ENCODE peak calls at places on chromosomes 7 and 10, in four cellular contexts. T is adrenal gland, J is PC-3, U is left ventricle myocardium inferior. A is an unnamed sample.

GRCh38 chr10:124290095-124290795 is 128.5 kb downstream of the OAT start:
- DNase-seq in T (peak; percentile 39), J (no peak), U (peak; percentile 27), A (no peak)

GRCh38 chr10:31549936-31550335 is 230.9 kb downstream of the ZEB1 start:
- DNase-seq in T (no peak), J (no peak), U (no peak), A (no peak)

GRCh38 chr10:132677905-132678298 is 108.0 kb downstream of the NKX6-2 start:
- DNase-seq in T (no peak), J (no peak), U (no peak), A (no peak)

GRCh38 chr10:43943119-43943824 is 294.6 kb upstream of the ZNF32 start:
- DNase-seq in T (no peak), J (no peak), U (no peak), A (no peak)

GRCh38 chr7:29915481-29916215 is 74.0 kb downstream of the SCRN1 start:
- DNase-seq in T (no peak), J (no peak), U (no peak), A (no peak)

GRCh38 chr7:87709258-87709657 is 81.1 kb downstream of the RUNDC3B start:
- DNase-seq in T (no peak), J (no peak), U (no peak), A (no peak)

GRCh38 chr7:70849580-70850235 is 282.2 kb upstream of the GALNT17 start:
- DNase-seq in T (no peak), J (no peak), U (no peak), A (no peak)

GRCh38 chr10:58712982-58713381 is 200.3 kb downstream of the BICC1 start:
- DNase-seq in T (no peak), J (peak; percentile 33), U (no peak), A (no peak)

GRCh38 chr10:98331888-98332287 is 63.9 kb upstream of the LOXL4 start:
- DNase-seq in T (no peak), J (no peak), U (no peak), A (no peak)

GRCh38 chr7:2601065-2601464 is 30.7 kb upstream of the TTYH3 start:
- DNase-seq in T (no peak), J (no peak), U (no peak), A (no peak)

GRCh38 chr10:33134011-33134751 is 176.2 kb upstream of the ITGB1 start:
- DNase-seq in T (peak; percentile 73), J (peak; percentile 100), U (no peak), A (no peak)

GRCh38 chr7:80313716-80314115 is 179.1 kb downstream of the GNAI1 start:
- DNase-seq in T (no peak), J (no peak), U (no peak), A (no peak)

GRCh38 chr10:31620236-31621151 is 301.5 kb downstream of the ZEB1 start:
- DNase-seq in T (no peak), J (no peak), U (peak; percentile 83), A (no peak)

GRCh38 chr10:69119896-69120295 is 4.1 kb upstream of the VPS26A start:
- DNase-seq in T (no peak), J (peak; percentile 38), U (no peak), A (no peak)

GRCh38 chr10:122981066-122981464 is 864 bp downstream of the PSTK start:
- DNase-seq in T (no peak), J (peak; percentile 35), U (no peak), A (no peak)

GRCh38 chr10:17026686-17027485 is 102.7 kb downstream of the CUBN start:
- DNase-seq in T (no peak), J (peak; percentile 72), U (no peak), A (no peak)

GRCh38 chr7:132760241-132760616 is 184.0 kb upstream of the PLXNA4 start:
- DNase-seq in T (no peak), J (no peak), U (no peak), A (no peak)

GRCh38 chr10:97127960-97128850 is 57.6 kb downstream of the SLIT1 start:
- DNase-seq in T (no peak), J (no peak), U (no peak), A (no peak)

GRCh38 chr10:78203915-78204818 is 170.5 kb downstream of the RPS24 start:
- DNase-seq in T (no peak), J (no peak), U (peak; percentile 64), A (no peak)

GRCh38 chr10:8061274-8062211 is 7.1 kb downstream of the GATA3 start:
- DNase-seq in T (no peak), J (no peak), U (no peak), A (no peak)

DNA sequence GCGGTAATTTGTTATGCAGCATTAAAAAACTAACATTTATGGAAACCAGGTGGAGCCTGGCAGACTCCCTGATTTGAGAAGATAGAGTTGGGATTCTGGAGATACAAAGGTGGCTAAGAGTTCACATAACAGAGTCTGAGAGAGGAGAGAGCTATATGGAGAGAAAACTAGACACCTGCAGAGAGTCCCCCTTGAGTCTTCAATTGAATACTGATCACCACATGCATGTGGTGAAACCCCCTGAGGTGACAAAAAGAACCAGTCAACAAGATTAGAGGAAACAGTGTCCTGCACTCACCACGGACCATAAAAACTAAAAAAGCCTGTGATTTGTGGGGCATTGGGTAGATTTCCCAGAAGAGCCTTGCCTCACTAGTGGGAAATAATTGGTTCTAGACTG is 10.1 kb downstream of the GIMAP2 start:
- DNase-seq in T (no peak), J (no peak), U (no peak), A (no peak)
- H3K9me3 ChIP-seq in T (no peaks in the 10 kb centered on the region), J (no peaks in the 10 kb centered on the region), U (peaks cover 63% of the 10 kb centered on the region), A (peaks cover 10% of the 10 kb centered on the region)

GRCh38 chr7:94975316-94975715 is 67.9 kb downstream of the PPP1R9A start:
- DNase-seq in T (no peak), J (peak; percentile 71), U (no peak), A (no peak)

GRCh38 chr7:94971051-94971867 is 63.9 kb downstream of the PPP1R9A start:
- DNase-seq in T (no peak), J (peak; percentile 43), U (no peak), A (no peak)

GRCh38 chr7:94974436-94974835 is 67.0 kb downstream of the PPP1R9A start:
- DNase-seq in T (no peak), J (no peak), U (no peak), A (no peak)

GRCh38 chr7:94972296-94972695 is 64.9 kb downstream of the PPP1R9A start:
- DNase-seq in T (peak; percentile 46), J (peak; percentile 87), U (no peak), A (no peak)

GRCh38 chr7:94973844-94974243 is 66.5 kb downstream of the PPP1R9A start:
- DNase-seq in T (no peak), J (no peak), U (no peak), A (no peak)
- H3K9me3 ChIP-seq in T (no peaks in the 10 kb centered on the region), J (no peaks in the 10 kb centered on the region), U (no peaks in the 10 kb centered on the region), A (no peaks in the 10 kb centered on the region)

GRCh38 chr7:95095259-95096122 is 188.1 kb downstream of the PPP1R9A start:
- DNase-seq in T (no peak), J (no peak), U (no peak), A (no peak)

GRCh38 chr7:95088536-95088935 is 181.1 kb downstream of the PPP1R9A start:
- DNase-seq in T (no peak), J (peak; percentile 45), U (no peak), A (no peak)

GRCh38 chr7:95089414-95089813 is 182.0 kb downstream of the PPP1R9A start:
- DNase-seq in T (no peak), J (no peak), U (no peak), A (no peak)

GRCh38 chr7:95092332-95092731 is 184.9 kb downstream of the PPP1R9A start:
- DNase-seq in T (peak; percentile 46), J (no peak), U (no peak), A (no peak)

DNA sequence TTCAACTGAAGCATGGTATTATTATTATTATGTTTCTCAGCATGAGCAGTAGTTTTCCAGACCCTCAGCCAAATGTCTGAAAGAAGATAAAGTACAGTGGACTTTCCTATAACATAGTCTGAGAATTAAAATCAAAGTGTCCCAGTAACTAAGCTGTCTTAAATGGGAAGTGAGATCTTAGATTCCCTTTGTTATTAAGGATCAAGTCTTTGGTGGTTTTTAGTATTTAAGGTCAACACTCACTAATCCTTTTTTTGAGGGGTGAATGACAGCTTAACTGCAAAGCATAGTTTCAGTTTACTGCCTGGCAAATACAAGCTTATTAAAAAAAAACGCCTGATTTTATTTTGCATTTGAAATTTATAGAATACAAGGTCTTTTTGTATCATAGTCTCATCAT is 182.5 kb downstream of the PPP1R9A start:
- DNase-seq in T (no peak), J (no peak), U (no peak), A (no peak)
- H3K9me3 ChIP-seq in T (no peaks in the 10 kb centered on the region), J (no peaks in the 10 kb centered on the region), U (no peaks in the 10 kb centered on the region), A (no peaks in the 10 kb centered on the region)

GRCh38 chr10:20429742-20430141 is 467.4 kb downstream of the NEBL start:
- DNase-seq in T (no peak), J (no peak), U (no peak), A (no peak)
- H3K9me3 ChIP-seq in T (no peaks in the 10 kb centered on the region), J (no peaks in the 10 kb centered on the region), U (peaks cover 19% of the 10 kb centered on the region), A (peaks cover 15% of the 10 kb centered on the region)

DNA sequence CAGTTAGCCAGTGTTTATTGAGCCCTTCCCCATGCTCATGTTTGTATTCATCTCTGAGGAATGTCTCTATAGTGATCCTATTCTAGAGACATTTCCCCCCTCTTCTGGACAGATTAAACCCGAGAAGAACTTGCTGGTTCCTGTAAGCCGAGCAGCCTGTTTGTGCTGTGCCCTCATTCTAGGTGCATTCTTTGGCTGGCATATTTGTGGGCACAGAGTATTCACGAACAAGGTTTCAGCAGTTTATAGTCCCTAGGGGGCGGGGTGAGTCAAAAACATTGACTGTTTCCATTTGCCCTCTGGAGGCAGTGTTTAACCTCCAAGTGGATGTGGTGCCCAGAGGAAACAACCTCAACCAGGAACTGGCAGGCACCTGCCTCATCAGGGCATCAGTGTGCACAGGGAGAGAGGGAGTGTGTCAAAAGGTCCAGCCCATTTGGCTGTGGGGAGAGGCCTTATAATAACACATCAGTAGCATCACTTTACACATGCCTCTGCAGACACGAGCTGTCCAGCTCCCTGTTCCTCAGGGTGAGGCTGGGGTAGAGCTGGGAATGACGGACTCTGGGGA is 273.3 kb upstream of the LRGUK start:
- DNase-seq in T (peak; percentile 21), J (peak; percentile 92), U (no peak), A (peak; percentile 61)
- H3K9me3 ChIP-seq in T (no peaks in the 10 kb centered on the region), J (no peaks in the 10 kb centered on the region), U (no peaks in the 10 kb centered on the region), A (peaks cover 5% of the 10 kb centered on the region)

DNA sequence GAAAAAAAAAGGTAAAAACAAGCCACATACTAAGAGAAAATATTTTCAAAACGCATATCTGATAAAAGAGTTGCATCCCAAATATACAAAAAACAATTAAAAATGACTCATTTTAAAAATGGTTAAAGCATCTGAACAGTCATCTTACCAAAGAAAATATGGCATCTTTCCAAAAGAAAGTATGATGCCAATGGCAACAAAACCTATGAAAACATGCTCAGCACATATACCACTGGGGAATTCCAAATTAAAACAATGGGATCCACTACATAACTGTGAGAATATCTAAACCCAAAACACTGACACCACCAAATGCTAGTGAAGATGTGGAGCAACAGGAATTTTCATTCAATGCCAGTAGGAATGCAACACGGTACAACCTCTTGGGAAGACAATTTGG is 39.3 kb downstream of the VSTM2A start:
- DNase-seq in T (no peak), J (peak; percentile 30), U (no peak), A (no peak)
- H3K9me3 ChIP-seq in T (no peaks in the 10 kb centered on the region), J (no peaks in the 10 kb centered on the region), U (no peaks in the 10 kb centered on the region), A (no peaks in the 10 kb centered on the region)

DNA sequence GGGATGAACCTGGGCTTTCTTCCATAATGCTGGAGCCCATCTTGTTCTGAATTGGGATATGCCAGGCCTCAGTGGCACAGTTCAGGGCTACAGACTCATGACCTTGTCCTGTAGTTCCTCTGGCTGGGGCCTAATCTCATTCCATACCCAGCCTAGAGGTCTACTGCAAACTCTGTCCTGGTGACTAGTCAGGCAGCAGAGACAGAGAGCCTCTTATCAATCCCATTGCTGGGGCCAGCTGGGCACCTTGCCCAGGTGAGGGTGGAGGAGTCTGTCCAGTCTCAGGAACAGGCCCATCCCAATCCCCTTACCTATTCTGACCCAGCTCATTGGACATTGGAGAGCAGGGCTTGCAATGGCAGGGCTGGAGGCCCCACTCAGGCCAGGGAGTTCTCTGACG is 28.0 kb upstream of the COMTD1 start:
- DNase-seq in T (no peak), J (no peak), U (peak; percentile 22), A (no peak)
- H3K9me3 ChIP-seq in T (no peaks in the 10 kb centered on the region), J (no peaks in the 10 kb centered on the region), U (peaks cover 10% of the 10 kb centered on the region), A (no peaks in the 10 kb centered on the region)

A was measured in AG04450.